ENCODE peak calls at places on chromosomes 4 and X, in ten cellular contexts. Z, G, E, A, X, V, P, T, J and L are unnamed samples.

GRCh38 chr4:2850966-2851782 is 7.5 kb downstream of the ADD1 start:
- ATAC-seq in A (no peak), T (no peak), Z (no peak), G (no peak), E (no peak), J (peak), X (no peak), P (no peak), V (no peak), L (no peak)

GRCh38 chr4:166165829-166166420 is 292.9 kb downstream of the TLL1 start:
- ATAC-seq in G (peak), E (peak), J (peak), X (no peak), V (peak), Z (peak), P (peak), T (peak), A (peak), L (peak)

GRCh38 chr4:156672924-156673323 is 298.7 kb downstream of the PDGFC start:
- ATAC-seq in G (no peak), E (peak), Z (no peak), P (no peak), A (no peak), V (no peak), T (no peak), J (no peak), X (no peak), L (no peak)

GRCh38 chr4:100190643-100191600 is 654 bp upstream of the DDIT4L start:
- ATAC-seq in A (peak), P (peak), Z (peak), G (peak), V (peak), E (peak), T (peak), J (peak), X (peak), L (peak)

GRCh38 chr4:154529737-154530136 is 20.5 kb downstream of the PLRG1 start:
- ATAC-seq in J (no peak), G (no peak), X (no peak), E (no peak), Z (no peak), A (peak), V (no peak), P (no peak), T (no peak), L (peak)

GRCh38 chr4:176919631-176920030 is 126.9 kb upstream of the VEGFC start:
- ATAC-seq in V (no peak), Z (no peak), X (no peak), E (no peak), J (no peak), T (no peak), G (no peak), P (no peak), A (no peak), L (no peak)

GRCh38 chr4:158816953-158817352 is 48.1 kb downstream of the FNIP2 start:
- ATAC-seq in G (no peak), A (no peak), X (no peak), V (no peak), T (no peak), Z (no peak), P (no peak), E (no peak), J (no peak), L (no peak)

GRCh38 chr4:1885414-1885813 is 14.2 kb downstream of the NSD2 start:
- ATAC-seq in E (no peak), X (no peak), V (no peak), P (no peak), J (no peak), Z (no peak), T (no peak), A (no peak), G (no peak), L (no peak)

GRCh38 chrX:3939967-3940610 is 226.6 kb upstream of the PRKX start:
- ATAC-seq in Z (no peak), T (no peak), X (no peak), J (no peak), A (no peak), V (no peak), E (peak), P (no peak), G (no peak), L (no peak)

GRCh38 chrX:123525131-123525725 is 207.6 kb downstream of the THOC2 start:
- ATAC-seq in J (no peak), X (no peak), Z (no peak), G (peak), E (no peak), P (no peak), V (no peak), A (no peak), T (no peak), L (no peak)

GRCh38 chr4:146302833-146303232 is 88.5 kb downstream of the REELD1 start:
- ATAC-seq in X (no peak), V (no peak), E (no peak), J (no peak), P (no peak), Z (no peak), G (no peak), A (no peak), T (no peak), L (no peak)

GRCh38 chr4:53011176-53011575 is 149.1 kb downstream of the RASL11B start:
- ATAC-seq in J (no peak), P (no peak), E (no peak), T (peak), A (no peak), V (peak), G (no peak), Z (peak), X (no peak), L (no peak)

GRCh38 chrX:153520286-153520917 is 3.0 kb downstream of the ATP2B3 start:
- ATAC-seq in X (no peak), P (no peak), Z (no peak), V (no peak), T (no peak), E (no peak), G (no peak), J (no peak), A (no peak), L (peak)